ENCODE peak calls at places on chromosomes 12 and 14, in seven cellular contexts. M is ascending aorta, U is colonic mucosa, L is prostate gland, N is small intestine, J is cardiac fibroblast, X is PC-3. I is an unnamed sample.

GRCh38 chr14:105474478-105475268 is at the start of gene CRIP2:
- DNase-seq in U (no peak), J (peak; percentile 33), L (no peak), N (no peak), M (no peak), X (peak; percentile 50), I (no peak)

GRCh38 chr12:51913071-51914033 is 6.0 kb downstream of the ACVRL1 start:
- DNase-seq in L (no peak), N (no peak), U (no peak), J (no peak), M (no peak), X (no peak), I (no peak)

GRCh38 chr14:96754162-96754844 is 42.9 kb upstream of the VRK1 start:
- DNase-seq in L (no peak), X (peak; percentile 41), U (no peak), M (no peak), N (no peak), J (peak; percentile 15), I (no peak)

GRCh38 chr12:47145188-47145587 is 65.4 kb upstream of the AMIGO2 start:
- DNase-seq in L (no peak), X (no peak), M (no peak), U (no peak), N (no peak), J (no peak), I (no peak)

GRCh38 chr12:133080051-133080618 is 588 bp upstream of the ZNF140 start:
- DNase-seq in L (peak; percentile 98), U (peak; percentile 98), J (peak; percentile 100), M (peak; percentile 95), X (peak; percentile 56), N (peak; percentile 100), I (peak; percentile 99)

GRCh38 chr12:112097641-112098040 is 10.9 kb downstream of the NAA25 start:
- DNase-seq in L (no peak), N (no peak), X (peak; percentile 66), J (peak; percentile 47), M (no peak), U (no peak), I (no peak)

GRCh38 chr14:99758121-99758871 is 34.9 kb upstream of the EML1 start:
- DNase-seq in J (peak; percentile 91), L (no peak), N (no peak), X (peak; percentile 94), M (no peak), U (no peak), I (no peak)

GRCh38 chr12:51442324-51442723 is 17.7 kb downstream of the SLC4A8 start:
- DNase-seq in X (no peak), L (no peak), U (no peak), N (no peak), M (no peak), J (peak; percentile 69), I (no peak)

GRCh38 chr14:96181188-96181762 is 23.4 kb upstream of the BDKRB2 start:
- DNase-seq in N (peak; percentile 24), U (no peak), L (no peak), X (no peak), J (no peak), M (no peak), I (no peak)

GRCh38 chr14:88258026-88258425 is 65.0 kb downstream of the KCNK10 start:
- DNase-seq in U (no peak), N (no peak), X (no peak), L (no peak), J (no peak), M (no peak), I (no peak)

GRCh38 chr14:97138801-97139200 is 341.6 kb downstream of the VRK1 start:
- DNase-seq in M (no peak), N (no peak), L (no peak), J (no peak), X (peak; percentile 25), U (no peak), I (no peak)

GRCh38 chr14:91317381-91318313 is 73.1 kb upstream of the GPR68 start:
- DNase-seq in M (peak; percentile 32), N (peak; percentile 93), J (peak; percentile 22), X (peak; percentile 20), L (peak; percentile 81), U (peak; percentile 90), I (no peak)

GRCh38 chr12:89493650-89494302 is 30.8 kb downstream of the GALNT4 start:
- DNase-seq in L (no peak), J (no peak), U (peak; percentile 52), X (no peak), M (no peak), N (peak; percentile 40), I (no peak)

GRCh38 chr12:109678732-109679131 is 34.9 kb upstream of the FAM222A start:
- DNase-seq in U (no peak), X (no peak), M (no peak), L (no peak), J (no peak), N (peak; percentile 66), I (no peak)

GRCh38 chr12:49232940-49233841 is 31.7 kb upstream of the TUBA1C start:
- DNase-seq in L (peak; percentile 11), U (peak; percentile 33), J (peak; percentile 62), M (no peak), N (peak; percentile 14), X (no peak), I (no peak)

GRCh38 chr12:4934651-4935050 is 24.9 kb downstream of the KCNA1 start:
- DNase-seq in N (no peak), X (peak; percentile 30), L (no peak), J (peak; percentile 1), U (no peak), M (no peak), I (no peak)

GRCh38 chr14:60632257-60632656 is 17.0 kb downstream of the SIX1 start:
- DNase-seq in J (no peak), M (no peak), U (no peak), L (no peak), X (no peak), N (no peak), I (no peak)

GRCh38 chr12:83634726-83635267 is 948.1 kb downstream of the TMTC2 start:
- DNase-seq in J (no peak), U (no peak), X (no peak), M (no peak), N (no peak), L (no peak), I (no peak)

GRCh38 chr12:63944586-63945228 is 100.2 kb downstream of the SRGAP1 start:
- DNase-seq in N (peak; percentile 16), X (no peak), J (no peak), M (no peak), U (no peak), L (no peak), I (no peak)

GRCh38 chr12:50240792-50241114 is 42.6 kb downstream of the LIMA1 start:
- DNase-seq in X (no peak), N (no peak), L (no peak), M (no peak), J (peak; percentile 20), U (no peak), I (no peak)

GRCh38 chr12:57695770-57696432 is 2.0 kb downstream of the OS9 start:
- DNase-seq in L (no peak), J (no peak), N (peak; percentile 69), X (no peak), U (no peak), M (no peak), I (no peak)

GRCh38 chr12:119589634-119590033 is 3.9 kb upstream of the TMEM233 start:
- DNase-seq in L (no peak), N (no peak), J (no peak), U (no peak), M (no peak), X (no peak), I (no peak)

GRCh38 chr14:70999117-70999516 is 91.9 kb downstream of the PCNX1 start:
- DNase-seq in N (peak; percentile 50), U (no peak), J (no peak), X (no peak), L (no peak), M (no peak), I (no peak)
- H3K4me3 ChIP-seq in N (no peak overlapping the region), U (no peak overlapping the region), J (no peak overlapping the region), X (no peak overlapping the region), L (no peak overlapping the region), M (no peak overlapping the region), I (no peak overlapping the region)

DNA sequence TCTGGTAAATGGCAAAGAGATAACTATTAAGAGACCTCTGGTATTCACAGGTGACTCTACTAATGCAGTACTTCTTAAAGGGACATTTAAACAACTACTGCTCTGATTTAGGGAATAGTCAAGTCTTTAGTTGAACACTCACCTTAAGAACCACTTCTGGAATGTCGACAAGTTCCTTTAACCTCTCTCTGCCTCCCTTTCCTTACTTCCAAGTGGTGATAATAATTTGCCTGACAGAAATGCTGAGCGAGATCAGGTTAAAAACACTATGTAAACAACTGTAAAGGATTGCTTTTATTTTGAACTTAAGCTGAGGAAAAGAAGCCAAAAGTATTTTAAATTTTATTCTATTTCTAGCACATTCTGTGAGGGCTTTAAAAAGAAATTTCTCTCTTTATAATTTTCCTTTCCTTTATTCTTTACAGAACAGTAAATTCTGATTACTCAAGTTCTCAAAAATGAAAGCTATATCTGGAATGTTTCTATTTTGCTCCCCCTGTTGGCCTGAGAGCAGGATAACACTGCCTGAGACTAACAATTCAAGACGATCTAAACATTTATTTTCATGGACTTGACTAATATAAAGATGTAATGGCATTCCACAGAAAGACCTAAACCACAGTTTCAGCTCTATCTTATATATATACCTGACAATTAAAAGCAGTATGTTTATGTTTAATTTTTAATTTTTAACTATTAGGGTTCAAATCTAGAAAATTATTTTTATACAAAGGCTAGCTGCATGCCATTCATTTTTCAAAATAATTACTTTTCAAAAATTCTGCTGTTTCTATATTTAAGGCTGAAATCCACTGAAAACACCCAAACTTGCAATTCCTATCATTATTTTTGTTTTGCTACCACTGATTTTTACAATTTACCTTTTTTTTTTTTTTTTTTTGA is 29.2 kb downstream of the ZCCHC8 start:
- DNase-seq in U (no peak), M (no peak), X (peak; percentile 85), J (peak; percentile 89), N (peak; percentile 80), L (peak; percentile 16), I (no peak)
- H3K4me3 ChIP-seq in U (no peak overlapping the region), M (peak overlapping the region; percentile 30), X (no peak overlapping the region), J (no peak overlapping the region), N (no peak overlapping the region), L (no peak overlapping the region), I (no peak overlapping the region)

GRCh38 chr14:50063876-50064420 is 52.4 kb downstream of the VCPKMT start:
- DNase-seq in M (no peak), X (no peak), N (no peak), L (no peak), U (peak; percentile 19), J (no peak), I (no peak)
- H3K4me3 ChIP-seq in M (no peak overlapping the region), X (no peak overlapping the region), N (no peak overlapping the region), L (no peak overlapping the region), U (no peak overlapping the region), J (no peak overlapping the region), I (no peak overlapping the region)

DNA sequence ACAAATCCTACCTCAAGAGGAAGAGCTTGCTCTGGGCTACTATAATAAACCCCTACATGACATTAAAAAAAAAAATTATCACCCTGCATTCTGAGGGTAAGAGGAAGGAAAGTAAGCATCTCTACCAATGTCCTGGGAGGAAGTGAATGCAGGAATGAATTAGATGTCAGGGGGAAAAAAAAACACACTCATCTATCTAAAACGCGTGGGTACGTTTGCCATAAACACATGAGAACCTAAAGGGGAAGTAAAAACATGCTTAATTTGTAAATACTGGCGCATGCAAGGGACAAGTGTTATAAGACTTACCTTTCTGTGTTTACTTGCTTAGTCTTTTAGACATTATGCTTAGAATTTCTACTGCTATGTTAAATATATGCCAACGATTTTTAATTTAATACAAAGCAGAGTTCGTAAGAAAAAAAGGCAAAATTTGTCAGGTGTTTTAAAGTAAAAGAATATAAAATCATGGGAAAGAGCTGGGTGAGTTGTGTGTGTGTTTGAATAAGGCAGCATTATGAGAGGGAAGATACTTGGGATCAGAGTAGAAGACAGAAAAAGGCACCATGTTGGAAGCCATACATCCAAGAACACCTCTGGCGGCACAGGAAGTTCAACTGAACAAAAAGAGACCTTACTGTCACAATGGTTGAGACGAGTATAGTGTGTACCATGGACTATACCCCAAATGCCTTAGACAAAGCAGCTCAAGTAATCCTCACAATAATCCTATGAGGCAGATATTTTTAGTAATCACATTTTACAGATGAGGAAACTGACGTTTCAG is 1.5 kb downstream of the TMED8 start:
- DNase-seq in N (no peak), M (no peak), X (no peak), J (no peak), U (no peak), L (no peak), I (no peak)
- H3K4me3 ChIP-seq in N (no peak overlapping the region), M (peak overlapping the region; percentile 97), X (peak overlapping the region; percentile 92), J (no peak overlapping the region), U (no peak overlapping the region), L (no peak overlapping the region), I (no peak overlapping the region)